ENCODE peak calls at places on chromosomes 1 and 21, in seven cellular contexts. One of them, this sample, is unnamed.

GRCh38 chr1:31776511-31776910 is 12.4 kb upstream of the ADGRB2 start:
- DNase-seq in CD4-positive, CD25-positive, alpha-beta regulatory T cell: no peak
- DNase-seq in GM12865: no peak
- DNase-seq in fibroblast of lung: no peak
- DNase-seq in AML-193: no peak
- DNase-seq in T-helper 1 cell: no peak
- DNase-seq in T-helper 17 cell: no peak
- DNase-seq in this sample: no peak

GRCh38 chr1:93056214-93056613 is 22.9 kb upstream of the MTF2 start:
- DNase-seq in AML-193: peak; percentile 35
- DNase-seq in GM12865: peak; percentile 43
- DNase-seq in fibroblast of lung: peak; percentile 53
- DNase-seq in T-helper 1 cell: no peak
- DNase-seq in T-helper 17 cell: no peak
- DNase-seq in CD4-positive, CD25-positive, alpha-beta regulatory T cell: no peak
- DNase-seq in this sample: peak; percentile 13

GRCh38 chr1:169013821-169014220 is 92.7 kb upstream of the ATP1B1 start:
- DNase-seq in GM12865: no peak
- DNase-seq in CD4-positive, CD25-positive, alpha-beta regulatory T cell: no peak
- DNase-seq in T-helper 1 cell: no peak
- DNase-seq in T-helper 17 cell: no peak
- DNase-seq in AML-193: no peak
- DNase-seq in fibroblast of lung: no peak
- DNase-seq in this sample: no peak

GRCh38 chr21:44932366-44933181 is 7.3 kb upstream of the SLX9 start:
- DNase-seq in CD4-positive, CD25-positive, alpha-beta regulatory T cell: peak; percentile 73
- DNase-seq in GM12865: peak; percentile 68
- DNase-seq in AML-193: peak; percentile 12
- DNase-seq in T-helper 17 cell: peak; percentile 66
- DNase-seq in T-helper 1 cell: peak; percentile 47
- DNase-seq in fibroblast of lung: no peak
- DNase-seq in this sample: no peak

GRCh38 chr21:35071347-35071746 is 22.2 kb upstream of the RUNX1 start:
- DNase-seq in T-helper 17 cell: no peak
- DNase-seq in AML-193: no peak
- DNase-seq in GM12865: no peak
- DNase-seq in T-helper 1 cell: no peak
- DNase-seq in fibroblast of lung: no peak
- DNase-seq in CD4-positive, CD25-positive, alpha-beta regulatory T cell: no peak
- DNase-seq in this sample: no peak

GRCh38 chr21:34974162-34974981 is 74.7 kb downstream of the RUNX1 start:
- DNase-seq in T-helper 17 cell: no peak
- DNase-seq in GM12865: peak; percentile 87
- DNase-seq in T-helper 1 cell: peak; percentile 17
- DNase-seq in CD4-positive, CD25-positive, alpha-beta regulatory T cell: peak; percentile 77
- DNase-seq in fibroblast of lung: peak; percentile 71
- DNase-seq in AML-193: no peak
- DNase-seq in this sample: peak; percentile 99

GRCh38 chr1:1206376-1207253 is at the start of gene TNFRSF18:
- DNase-seq in T-helper 1 cell: peak; percentile 34
- DNase-seq in fibroblast of lung: peak; percentile 6
- DNase-seq in GM12865: no peak
- DNase-seq in CD4-positive, CD25-positive, alpha-beta regulatory T cell: no peak
- DNase-seq in T-helper 17 cell: peak; percentile 32
- DNase-seq in AML-193: no peak
- DNase-seq in this sample: no peak

GRCh38 chr21:29257701-29258100 is 41.0 kb upstream of the BACH1 start:
- DNase-seq in GM12865: no peak
- DNase-seq in T-helper 17 cell: no peak
- DNase-seq in T-helper 1 cell: no peak
- DNase-seq in fibroblast of lung: no peak
- DNase-seq in AML-193: no peak
- DNase-seq in CD4-positive, CD25-positive, alpha-beta regulatory T cell: no peak
- DNase-seq in this sample: no peak

GRCh38 chr1:231626535-231626950 is at the start of gene DISC1:
- DNase-seq in fibroblast of lung: peak; percentile 93
- DNase-seq in AML-193: peak; percentile 82
- DNase-seq in T-helper 17 cell: peak; percentile 43
- DNase-seq in T-helper 1 cell: peak; percentile 50
- DNase-seq in GM12865: peak; percentile 78
- DNase-seq in CD4-positive, CD25-positive, alpha-beta regulatory T cell: peak; percentile 69
- DNase-seq in this sample: peak; percentile 93

GRCh38 chr1:57987507-57987906 is 559.0 kb downstream of the OMA1 start:
- DNase-seq in GM12865: no peak
- DNase-seq in T-helper 1 cell: no peak
- DNase-seq in T-helper 17 cell: no peak
- DNase-seq in fibroblast of lung: no peak
- DNase-seq in AML-193: no peak
- DNase-seq in CD4-positive, CD25-positive, alpha-beta regulatory T cell: no peak
- DNase-seq in this sample: no peak

GRCh38 chr1:247906504-247907047 is 11.2 kb downstream of the OR2W3 start:
- DNase-seq in CD4-positive, CD25-positive, alpha-beta regulatory T cell: no peak
- DNase-seq in T-helper 1 cell: no peak
- DNase-seq in fibroblast of lung: no peak
- DNase-seq in GM12865: no peak
- DNase-seq in T-helper 17 cell: no peak
- DNase-seq in AML-193: peak; percentile 12
- DNase-seq in this sample: peak; percentile 18

GRCh38 chr1:234692961-234693360 is 83.0 kb upstream of the IRF2BP2 start:
- DNase-seq in AML-193: no peak
- DNase-seq in T-helper 17 cell: no peak
- DNase-seq in T-helper 1 cell: no peak
- DNase-seq in fibroblast of lung: no peak
- DNase-seq in CD4-positive, CD25-positive, alpha-beta regulatory T cell: no peak
- DNase-seq in GM12865: no peak
- DNase-seq in this sample: no peak

GRCh38 chr1:223246468-223246867 is 103.4 kb upstream of the TLR5 start:
- DNase-seq in CD4-positive, CD25-positive, alpha-beta regulatory T cell: no peak
- DNase-seq in GM12865: no peak
- DNase-seq in fibroblast of lung: no peak
- DNase-seq in T-helper 1 cell: no peak
- DNase-seq in AML-193: no peak
- DNase-seq in T-helper 17 cell: no peak
- DNase-seq in this sample: no peak

GRCh38 chr1:19435181-19435580 is 50.2 kb downstream of the CAPZB start:
- DNase-seq in T-helper 17 cell: no peak
- DNase-seq in T-helper 1 cell: no peak
- DNase-seq in AML-193: peak; percentile 70
- DNase-seq in GM12865: no peak
- DNase-seq in CD4-positive, CD25-positive, alpha-beta regulatory T cell: no peak
- DNase-seq in fibroblast of lung: peak; percentile 92
- DNase-seq in this sample: no peak

GRCh38 chr1:156504062-156504813 is 3.7 kb upstream of the MEF2D start:
- DNase-seq in AML-193: no peak
- DNase-seq in fibroblast of lung: no peak
- DNase-seq in T-helper 1 cell: no peak
- DNase-seq in GM12865: peak; percentile 53
- DNase-seq in T-helper 17 cell: no peak
- DNase-seq in CD4-positive, CD25-positive, alpha-beta regulatory T cell: no peak
- DNase-seq in this sample: peak; percentile 57